ENCODE peak calls at places on chromosomes 7 and 10, in four cellular contexts. One of them, this sample, is unnamed.

GRCh38 chr10:7407368-7408002 is 3.3 kb downstream of the SFMBT2 start:
- DNase-seq in NCI-H1694 treated with DMSO at 0.1 percent for 48 hours: no peak
- DNase-seq in activated CD8-positive, alpha-beta T cell treated with anti-CD3 and anti-CD28 coated beads, Interleukin-2, amount 10 ng/mL, durations not matched to agents 7 days and 5 days: no peak
- DNase-seq in Peyer's patch: no peak
- DNase-seq in this sample: no peak

GRCh38 chr10:73893386-73893785 is 17.5 kb upstream of the PLAU start:
- DNase-seq in NCI-H1694 treated with DMSO at 0.1 percent for 48 hours: no peak
- DNase-seq in Peyer's patch: no peak
- DNase-seq in activated CD8-positive, alpha-beta T cell treated with anti-CD3 and anti-CD28 coated beads, Interleukin-2, amount 10 ng/mL, durations not matched to agents 7 days and 5 days: no peak
- DNase-seq in this sample: no peak

GRCh38 chr7:53358301-53358700 is 322.9 kb downstream of the POM121L12 start:
- DNase-seq in NCI-H1694 treated with DMSO at 0.1 percent for 48 hours: no peak
- DNase-seq in Peyer's patch: no peak
- DNase-seq in activated CD8-positive, alpha-beta T cell treated with anti-CD3 and anti-CD28 coated beads, Interleukin-2, amount 10 ng/mL, durations not matched to agents 7 days and 5 days: no peak
- DNase-seq in this sample: no peak

GRCh38 chr7:28768577-28769147 is 189.5 kb downstream of the TRIL start:
- DNase-seq in activated CD8-positive, alpha-beta T cell treated with anti-CD3 and anti-CD28 coated beads, Interleukin-2, amount 10 ng/mL, durations not matched to agents 7 days and 5 days: no peak
- DNase-seq in NCI-H1694 treated with DMSO at 0.1 percent for 48 hours: no peak
- DNase-seq in Peyer's patch: no peak
- DNase-seq in this sample: no peak

GRCh38 chr7:11623093-11623678 is 208.8 kb downstream of the THSD7A start:
- DNase-seq in activated CD8-positive, alpha-beta T cell treated with anti-CD3 and anti-CD28 coated beads, Interleukin-2, amount 10 ng/mL, durations not matched to agents 7 days and 5 days: no peak
- DNase-seq in Peyer's patch: no peak
- DNase-seq in NCI-H1694 treated with DMSO at 0.1 percent for 48 hours: no peak
- DNase-seq in this sample: no peak

GRCh38 chr7:45588466-45588865 is 14.3 kb downstream of the ADCY1 start:
- DNase-seq in NCI-H1694 treated with DMSO at 0.1 percent for 48 hours: no peak
- DNase-seq in activated CD8-positive, alpha-beta T cell treated with anti-CD3 and anti-CD28 coated beads, Interleukin-2, amount 10 ng/mL, durations not matched to agents 7 days and 5 days: no peak
- DNase-seq in Peyer's patch: no peak
- DNase-seq in this sample: no peak

GRCh38 chr7:132272763-132273371 is 303.4 kb downstream of the PLXNA4 start:
- DNase-seq in Peyer's patch: no peak
- DNase-seq in activated CD8-positive, alpha-beta T cell treated with anti-CD3 and anti-CD28 coated beads, Interleukin-2, amount 10 ng/mL, durations not matched to agents 7 days and 5 days: no peak
- DNase-seq in NCI-H1694 treated with DMSO at 0.1 percent for 48 hours: no peak
- DNase-seq in this sample: no peak

GRCh38 chr7:111113263-111114017 is 22.5 kb downstream of the LRRN3 start:
- DNase-seq in Peyer's patch: no peak
- DNase-seq in NCI-H1694 treated with DMSO at 0.1 percent for 48 hours: no peak
- DNase-seq in activated CD8-positive, alpha-beta T cell treated with anti-CD3 and anti-CD28 coated beads, Interleukin-2, amount 10 ng/mL, durations not matched to agents 7 days and 5 days: no peak
- DNase-seq in this sample: no peak

GRCh38 chr10:107144490-107144889 is 20.0 kb downstream of the SORCS1 start:
- DNase-seq in NCI-H1694 treated with DMSO at 0.1 percent for 48 hours: no peak
- DNase-seq in Peyer's patch: no peak
- DNase-seq in activated CD8-positive, alpha-beta T cell treated with anti-CD3 and anti-CD28 coated beads, Interleukin-2, amount 10 ng/mL, durations not matched to agents 7 days and 5 days: no peak
- DNase-seq in this sample: no peak

GRCh38 chr10:661891-662605 is 27.4 kb downstream of the DIP2C start:
- DNase-seq in NCI-H1694 treated with DMSO at 0.1 percent for 48 hours: no peak
- DNase-seq in activated CD8-positive, alpha-beta T cell treated with anti-CD3 and anti-CD28 coated beads, Interleukin-2, amount 10 ng/mL, durations not matched to agents 7 days and 5 days: no peak
- DNase-seq in Peyer's patch: no peak
- DNase-seq in this sample: no peak

GRCh38 chr7:26612742-26613141 is 251.6 kb downstream of the SKAP2 start:
- DNase-seq in activated CD8-positive, alpha-beta T cell treated with anti-CD3 and anti-CD28 coated beads, Interleukin-2, amount 10 ng/mL, durations not matched to agents 7 days and 5 days: no peak
- DNase-seq in NCI-H1694 treated with DMSO at 0.1 percent for 48 hours: no peak
- DNase-seq in Peyer's patch: no peak
- DNase-seq in this sample: no peak

GRCh38 chr7:74627699-74628411 is 29.7 kb upstream of the GTF2I start:
- DNase-seq in NCI-H1694 treated with DMSO at 0.1 percent for 48 hours: peak
- DNase-seq in Peyer's patch: no peak
- DNase-seq in activated CD8-positive, alpha-beta T cell treated with anti-CD3 and anti-CD28 coated beads, Interleukin-2, amount 10 ng/mL, durations not matched to agents 7 days and 5 days: no peak
- DNase-seq in this sample: peak

GRCh38 chr10:70458329-70459060 is 17.0 kb upstream of the NODAL start:
- DNase-seq in NCI-H1694 treated with DMSO at 0.1 percent for 48 hours: no peak
- DNase-seq in activated CD8-positive, alpha-beta T cell treated with anti-CD3 and anti-CD28 coated beads, Interleukin-2, amount 10 ng/mL, durations not matched to agents 7 days and 5 days: no peak
- DNase-seq in Peyer's patch: peak
- DNase-seq in this sample: peak

GRCh38 chr7:8131694-8132605 is 130.0 kb downstream of the ICA1 start:
- DNase-seq in Peyer's patch: no peak
- DNase-seq in activated CD8-positive, alpha-beta T cell treated with anti-CD3 and anti-CD28 coated beads, Interleukin-2, amount 10 ng/mL, durations not matched to agents 7 days and 5 days: peak
- DNase-seq in NCI-H1694 treated with DMSO at 0.1 percent for 48 hours: no peak
- DNase-seq in this sample: no peak

GRCh38 chr7:88566174-88566729 is 193.2 kb upstream of the ZNF804B start:
- DNase-seq in NCI-H1694 treated with DMSO at 0.1 percent for 48 hours: no peak
- DNase-seq in activated CD8-positive, alpha-beta T cell treated with anti-CD3 and anti-CD28 coated beads, Interleukin-2, amount 10 ng/mL, durations not matched to agents 7 days and 5 days: no peak
- DNase-seq in Peyer's patch: no peak
- DNase-seq in this sample: no peak

GRCh38 chr10:58641095-58641531 is 128.4 kb downstream of the BICC1 start:
- DNase-seq in NCI-H1694 treated with DMSO at 0.1 percent for 48 hours: peak
- DNase-seq in activated CD8-positive, alpha-beta T cell treated with anti-CD3 and anti-CD28 coated beads, Interleukin-2, amount 10 ng/mL, durations not matched to agents 7 days and 5 days: no peak
- DNase-seq in Peyer's patch: no peak
- DNase-seq in this sample: no peak

GRCh38 chr10:86758231-86759072 is 2.0 kb downstream of the BMPR1A start:
- DNase-seq in Peyer's patch: no peak
- DNase-seq in NCI-H1694 treated with DMSO at 0.1 percent for 48 hours: no peak
- DNase-seq in activated CD8-positive, alpha-beta T cell treated with anti-CD3 and anti-CD28 coated beads, Interleukin-2, amount 10 ng/mL, durations not matched to agents 7 days and 5 days: no peak
- DNase-seq in this sample: no peak

GRCh38 chr7:34507191-34507590 is 150.8 kb upstream of the NPSR1 start:
- DNase-seq in NCI-H1694 treated with DMSO at 0.1 percent for 48 hours: no peak
- DNase-seq in Peyer's patch: no peak
- DNase-seq in activated CD8-positive, alpha-beta T cell treated with anti-CD3 and anti-CD28 coated beads, Interleukin-2, amount 10 ng/mL, durations not matched to agents 7 days and 5 days: no peak
- DNase-seq in this sample: no peak

GRCh38 chr10:95531041-95531809 is 29.9 kb downstream of the SORBS1 start:
- DNase-seq in activated CD8-positive, alpha-beta T cell treated with anti-CD3 and anti-CD28 coated beads, Interleukin-2, amount 10 ng/mL, durations not matched to agents 7 days and 5 days: no peak
- DNase-seq in NCI-H1694 treated with DMSO at 0.1 percent for 48 hours: no peak
- DNase-seq in Peyer's patch: no peak
- DNase-seq in this sample: no peak